ENCODE peak calls at places on chromosomes 5 and 9, in four cellular contexts. K is NB4; X is CD8-positive, alpha-beta T cell; U is heart left ventricle. N is an unnamed sample.

GRCh38 chr9:86494644-86495081 is 140.5 kb upstream of the TUT7 start:
- DNase-seq in K (no peak), X (no peak), U (no peak), N (no peak)

GRCh38 chr5:140488914-140489313 is 58.5 kb upstream of the EIF4EBP3 start:
- DNase-seq in X (no peak), U (no peak), K (peak), N (no peak)

GRCh38 chr5:126736141-126736540 is 40.8 kb upstream of the LMNB1 start:
- DNase-seq in K (no peak), U (no peak), X (no peak), N (no peak)

GRCh38 chr9:131096490-131097258 is at the start of gene AIF1L:
- DNase-seq in X (no peak), K (no peak), U (no peak), N (no peak)

GRCh38 chr5:107532182-107532878 is 138.4 kb downstream of the EFNA5 start:
- DNase-seq in K (no peak), U (no peak), X (no peak), N (no peak)

GRCh38 chr5:132501961-132502931 is 11.7 kb upstream of the IRF1 start:
- DNase-seq in U (no peak), K (no peak), X (no peak), N (no peak)

GRCh38 chr9:87884578-87885459 is 2.1 kb downstream of the SPATA31E1 start:
- DNase-seq in K (no peak), X (no peak), U (no peak), N (no peak)

GRCh38 chr5:59540366-59540765 is 353.2 kb downstream of the PDE4D start:
- DNase-seq in U (no peak), X (no peak), K (no peak), N (no peak)

GRCh38 chr5:3362606-3362910 is 233.1 kb upstream of the IRX1 start:
- DNase-seq in K (no peak), U (no peak), X (no peak), N (no peak)

GRCh38 chr9:37859043-37859442 is 44.9 kb downstream of the SLC25A51 start:
- DNase-seq in X (no peak), U (no peak), K (peak), N (no peak)

GRCh38 chr9:132798817-132799790 is 79.0 kb downstream of the AK8 start:
- DNase-seq in U (no peak), K (peak), X (no peak), N (no peak)

GRCh38 chr5:118681655-118682054 is 306.7 kb downstream of the DTWD2 start:
- DNase-seq in X (no peak), U (no peak), K (no peak), N (no peak)

GRCh38 chr9:80097476-80097875 is 525.7 kb downstream of the TLE4 start:
- DNase-seq in K (no peak), U (no peak), X (no peak), N (no peak)

GRCh38 chr5:142472306-142472951 is 147.6 kb upstream of the SPRY4 start:
- DNase-seq in U (no peak), K (peak), X (no peak), N (no peak)

GRCh38 chr5:11640474-11640873 is 263.8 kb downstream of the CTNND2 start:
- DNase-seq in U (no peak), K (no peak), X (no peak), N (no peak)

GRCh38 chr5:1068895-1069719 is 42.8 kb downstream of the SLC12A7 start:
- DNase-seq in X (no peak), U (peak), K (no peak), N (no peak)

GRCh38 chr5:51028394-51028793 is 354.9 kb upstream of the ISL1 start:
- DNase-seq in K (no peak), X (no peak), U (no peak), N (no peak)

GRCh38 chr5:134543820-134544692 is 18.6 kb downstream of the JADE2 start:
- DNase-seq in U (peak), K (peak), X (no peak), N (peak)

GRCh38 chr9:27133817-27134216 is 24.8 kb downstream of the TEK start:
- DNase-seq in K (no peak), U (no peak), X (no peak), N (no peak)

GRCh38 chr5:62561896-62562295 is 16.7 kb upstream of the LRRC70 start:
- DNase-seq in X (no peak), U (no peak), K (no peak), N (no peak)

GRCh38 chr5:96094904-96095303 is 133.3 kb upstream of the ELL2 start:
- DNase-seq in U (no peak), X (no peak), K (no peak), N (no peak)

GRCh38 chr5:9361835-9362234 is 184.0 kb downstream of the SEMA5A start:
- DNase-seq in U (no peak), K (peak), X (no peak), N (peak)

GRCh38 chr5:141618030-141618803 is 583 bp downstream of the DIAPH1 start:
- DNase-seq in K (peak), U (peak), X (peak), N (peak)

GRCh38 chr5:61280766-61281427 is 51.2 kb upstream of the ZSWIM6 start:
- DNase-seq in U (peak), X (no peak), K (no peak), N (no peak)

GRCh38 chr9:83355024-83355444 is 183.2 kb downstream of the FRMD3 start:
- DNase-seq in U (no peak), K (peak), X (no peak), N (no peak)

GRCh38 chr9:27054125-27054524 is 48.7 kb upstream of the LRRC19 start:
- DNase-seq in X (no peak), K (no peak), U (no peak), N (no peak)

GRCh38 chr5:90916947-90917800 is 358.6 kb downstream of the ADGRV1 start:
- DNase-seq in U (no peak), X (no peak), K (no peak), N (no peak)

GRCh38 chr9:112447283-112447761 is 39.3 kb upstream of the KIAA1958 start:
- DNase-seq in U (no peak), K (no peak), X (no peak), N (peak)

GRCh38 chr9:110808599-110808980 is 140.0 kb downstream of the MUSK start:
- DNase-seq in U (no peak), K (no peak), X (no peak), N (peak)

GRCh38 chr5:104179057-104179456 is 616.5 kb upstream of the NUDT12 start:
- DNase-seq in U (no peak), K (peak), X (no peak), N (peak)

GRCh38 chr5:68730220-68731010 is 363.4 kb upstream of the SLC30A5 start:
- DNase-seq in X (no peak), U (no peak), K (no peak), N (no peak)

GRCh38 chr9:36144322-36145206 is 8.0 kb downstream of the GLIPR2 start:
- DNase-seq in U (no peak), X (peak), K (no peak), N (peak)

GRCh38 chr5:10699281-10699874 is 61.7 kb downstream of the DAP start:
- DNase-seq in X (no peak), U (no peak), K (no peak), N (peak)

GRCh38 chr9:13974891-13975290 is 339.1 kb downstream of the NFIB start:
- DNase-seq in X (no peak), K (no peak), U (no peak), N (no peak)

DNA sequence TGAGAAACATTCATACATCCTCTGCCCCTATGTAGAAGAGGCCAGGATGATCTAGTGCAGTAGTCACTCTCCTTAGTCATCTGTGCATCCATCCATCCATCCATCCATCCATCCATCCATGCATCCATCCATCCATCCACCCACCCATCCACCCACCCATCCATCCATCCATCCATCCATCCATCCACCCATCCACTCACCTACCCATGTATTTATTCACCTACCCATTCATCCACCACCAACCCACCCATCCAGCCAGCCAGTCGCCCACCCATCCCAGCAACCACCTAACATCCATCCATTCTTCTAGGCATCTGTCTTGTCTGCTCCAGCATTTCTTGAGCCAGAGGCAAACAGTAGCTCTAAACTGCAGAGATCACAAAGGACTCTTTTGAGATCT is 87.1 kb downstream of the MSX2 start:
- DNase-seq in K (no peak), U (no peak), X (no peak), N (no peak)
- TF ChIP-seq CTCF in K (no peak), U (no peak), X (no peak), N (no peak)

DNA sequence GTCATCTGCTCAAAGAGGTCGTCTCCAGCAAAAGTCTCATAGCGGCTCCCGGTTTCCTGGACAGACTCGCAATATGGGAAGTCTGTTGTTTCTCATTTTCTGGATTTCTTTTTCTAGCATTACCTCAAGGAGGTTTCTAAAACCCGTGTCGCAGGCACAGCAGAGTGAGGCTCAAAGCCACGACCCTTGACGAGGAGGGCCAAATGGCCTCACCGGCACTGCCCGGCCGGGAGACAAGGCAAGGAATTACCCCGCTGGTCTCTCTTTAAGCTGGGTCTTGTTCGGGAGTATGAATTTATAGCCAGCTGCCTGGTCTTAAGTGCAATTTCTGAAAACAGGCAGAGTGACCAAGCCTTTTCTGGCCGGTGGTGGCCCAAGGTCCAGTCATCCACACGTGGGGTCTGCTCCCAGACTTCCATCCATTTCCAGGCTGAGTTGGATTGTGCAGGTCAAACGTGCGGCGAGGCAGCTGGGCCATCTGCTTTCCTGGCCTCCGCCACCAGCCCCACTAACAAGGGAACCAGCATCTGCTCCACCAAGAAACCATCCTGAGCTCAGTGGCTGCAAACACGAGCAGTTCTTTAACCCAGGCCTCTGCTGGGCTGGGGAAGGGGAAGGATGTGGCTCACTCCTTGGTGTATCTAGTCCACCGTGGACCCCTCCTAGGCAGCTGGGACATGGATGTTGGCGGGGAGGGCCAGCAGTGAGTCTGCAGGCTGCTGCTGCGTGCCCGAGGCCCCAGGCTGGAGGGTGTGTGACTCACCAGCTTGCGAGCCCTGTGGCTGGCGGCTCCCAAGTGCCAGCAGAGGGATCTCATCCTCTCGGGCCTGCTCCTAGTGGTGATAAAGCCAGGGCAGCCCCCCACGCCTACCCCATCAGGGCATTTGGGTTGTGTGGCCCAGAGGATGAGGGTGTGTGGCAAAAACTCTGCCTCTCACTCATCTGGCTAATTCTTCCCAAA is 55.6 kb upstream of the COL5A1 start:
- DNase-seq in U (peak), K (peak), X (peak), N (no peak)
- TF ChIP-seq CTCF in U (no peak), K (no peak), X (no peak), N (no peak)

DNA sequence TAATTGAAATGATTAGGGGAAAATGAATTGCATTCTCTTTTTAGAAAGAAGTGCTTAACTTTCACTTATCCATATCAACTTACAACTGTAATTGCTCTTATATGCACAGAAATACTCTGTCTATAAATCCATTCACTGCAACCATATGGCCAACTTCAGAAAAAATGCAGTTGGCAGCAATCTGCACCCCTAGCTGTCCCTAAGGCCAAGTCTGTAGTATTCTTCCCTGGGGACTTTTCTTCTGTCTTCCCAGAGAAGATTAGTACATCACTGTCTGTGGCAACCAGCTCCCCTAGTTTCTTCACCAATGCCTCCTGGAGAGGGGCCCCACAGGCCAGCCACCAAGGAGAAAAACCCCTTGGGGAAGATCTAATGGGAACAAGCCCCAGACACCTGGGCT is 45.4 kb downstream of the ABCA1 start:
- DNase-seq in U (no peak), X (no peak), K (no peak), N (no peak)
- TF ChIP-seq CTCF in U (no peak), X (no peak), K (no peak), N (no peak)

GRCh38 chr9:136707011-136707410 is 5.4 kb upstream of the DIPK1B start:
- DNase-seq in X (no peak), U (no peak), K (no peak), N (no peak)
- TF ChIP-seq CTCF in X (no peak), U (no peak), K (no peak), N (no peak)

DNA sequence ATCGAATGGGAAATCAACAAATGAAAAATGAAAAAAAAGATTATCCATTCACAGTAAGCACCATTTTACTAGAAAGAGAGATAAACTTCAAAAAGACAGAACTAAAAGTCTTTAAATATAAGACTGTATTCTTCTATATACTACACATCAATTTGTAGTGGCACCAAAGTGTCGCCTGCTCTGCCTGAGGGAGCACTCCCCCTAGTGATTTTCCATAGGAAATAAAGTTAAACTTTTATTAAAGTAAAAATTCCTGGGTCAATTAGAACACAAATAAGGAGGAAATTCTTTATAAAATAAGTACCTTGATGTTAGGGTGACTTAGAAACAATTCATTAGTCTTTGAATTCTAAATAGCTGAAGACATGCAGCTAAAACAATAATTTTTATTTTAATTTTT is 9.7 kb downstream of the RAD1 start:
- DNase-seq in U (no peak), K (no peak), X (no peak), N (no peak)
- TF ChIP-seq CTCF in U (peak), K (peak), X (no peak), N (no peak)

GRCh38 chr9:124447297-124447661 is 3.0 kb upstream of the ADGRD2 start:
- DNase-seq in X (no peak), U (no peak), K (no peak), N (no peak)
- TF ChIP-seq CTCF in X (no peak), U (no peak), K (no peak), N (no peak)

GRCh38 chr5:151772029-151772867 is 494 bp downstream of the G3BP1 start:
- DNase-seq in X (peak), K (peak), U (peak), N (peak)

GRCh38 chr5:151773979-151774378 is 2.2 kb downstream of the G3BP1 start:
- DNase-seq in X (no peak), U (no peak), K (peak), N (no peak)

GRCh38 chr5:151770383-151771258 is 1.1 kb upstream of the G3BP1 start:
- DNase-seq in U (peak), K (peak), X (no peak), N (peak)

GRCh38 chr5:151772868-151773561 is 1.3 kb downstream of the G3BP1 start:
- DNase-seq in K (no peak), X (no peak), U (no peak), N (no peak)

GRCh38 chr5:151771259-151772028 is at the start of gene G3BP1:
- DNase-seq in K (peak), X (peak), U (peak), N (peak)
- TF ChIP-seq CTCF in K (no peak), X (peak), U (peak), N (peak)

N was measured in GM12865.